ENCODE peak calls at places on chromosomes 7 and 10, in nine cellular contexts. Y is adrenal gland, Q is uterus, S is HCT116, E is esophagus squamous epithelium, Z is right lobe of liver, O is ovary, L is body of pancreas, H is transverse colon. G is an unnamed sample.

GRCh38 chr7:151626422-151627115 is 106.9 kb upstream of the RHEB start:
- DNase-seq in O (no peak), S (no peak), Y (no peak), E (no peak), Z (peak; percentile 58), Q (no peak), L (peak; percentile 73), H (peak; percentile 41), G (peak; percentile 57)

GRCh38 chr10:33098966-33099663 is 141.1 kb upstream of the ITGB1 start:
- DNase-seq in L (no peak), O (no peak), Z (no peak), H (no peak), Y (no peak), E (no peak), Q (no peak), S (no peak), G (no peak)

GRCh38 chr7:26686448-26686981 is 177.9 kb downstream of the SKAP2 start:
- DNase-seq in L (no peak), E (no peak), H (no peak), Q (no peak), O (peak; percentile 41), Y (peak; percentile 40), S (peak; percentile 21), Z (no peak), G (no peak)

GRCh38 chr7:152362128-152362926 is 73.5 kb downstream of the KMT2C start:
- DNase-seq in Y (no peak), E (no peak), S (no peak), Q (no peak), L (no peak), O (no peak), H (no peak), Z (no peak), G (no peak)

GRCh38 chr10:133133471-133134231 is 26.4 kb upstream of the KNDC1 start:
- DNase-seq in Q (peak; percentile 9), Z (peak; percentile 41), O (peak; percentile 8), L (no peak), H (no peak), S (no peak), Y (no peak), E (no peak), G (no peak)

GRCh38 chr10:86079088-86079487 is 287.5 kb downstream of the GRID1 start:
- DNase-seq in Q (no peak), H (no peak), Y (no peak), O (no peak), E (no peak), Z (no peak), S (peak; percentile 66), L (no peak), G (no peak)

GRCh38 chr7:102459221-102459844 is 5.3 kb downstream of the ALKBH4 start:
- DNase-seq in H (no peak), L (no peak), E (no peak), Z (no peak), O (no peak), Y (no peak), S (no peak), Q (no peak), G (no peak)

GRCh38 chr10:79328737-79329504 is 18.3 kb upstream of the PPIF start:
- DNase-seq in L (no peak), H (peak; percentile 47), O (no peak), Z (no peak), Y (no peak), E (no peak), Q (no peak), S (no peak), G (no peak)

GRCh38 chr10:33010132-33011037 is 52.4 kb upstream of the ITGB1 start:
- DNase-seq in Q (no peak), Z (no peak), L (peak; percentile 20), S (peak; percentile 77), O (no peak), E (no peak), Y (no peak), H (no peak), G (no peak)

GRCh38 chr10:122707535-122707934 is 7.9 kb upstream of the C10orf120 start:
- DNase-seq in S (no peak), Z (no peak), O (no peak), L (no peak), E (no peak), Q (no peak), H (no peak), Y (no peak), G (no peak)

GRCh38 chr10:69123747-69124557 is at the start of gene VPS26A:
- DNase-seq in Q (peak; percentile 99), S (peak; percentile 94), L (peak; percentile 99), Y (peak; percentile 100), Z (peak; percentile 100), H (peak; percentile 99), E (peak; percentile 91), O (peak; percentile 100), G (peak; percentile 99)
- TF ChIP-seq CTCF in Q (peak; percentile 36), S (peak; percentile 27), L (no peak), Y (peak; percentile 21), Z (no peak), H (no peak), E (no peak), O (peak; percentile 29), G (peak; percentile 46)

DNA sequence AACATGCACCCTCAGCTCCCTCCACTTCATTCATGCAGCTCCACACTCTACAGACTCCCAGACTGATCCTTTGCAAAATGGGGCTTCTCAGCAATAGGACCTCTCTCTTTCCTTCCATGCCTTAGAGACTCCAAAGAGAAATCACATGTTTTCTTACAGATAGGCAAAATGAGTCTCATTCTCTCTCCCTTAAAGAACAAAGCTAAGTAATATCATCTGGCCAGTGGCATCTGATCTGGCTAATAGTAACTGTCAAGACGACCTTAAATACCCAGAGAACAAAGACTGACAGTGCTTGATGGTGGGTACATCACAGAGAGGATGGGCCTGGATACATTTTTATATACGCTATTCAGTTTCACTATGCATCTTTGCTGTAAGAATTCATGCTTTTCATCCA is 43.1 kb upstream of the CALD1 start:
- DNase-seq in Q (no peak), H (no peak), Y (no peak), E (no peak), O (no peak), L (no peak), Z (no peak), S (no peak), G (no peak)
- H3K27ac ChIP-seq in Q (peak overlapping the region; percentile 84), H (no peak overlapping the region), Y (no peak overlapping the region), E (no peak overlapping the region), O (no peak overlapping the region), L (no peak overlapping the region), Z (no peak overlapping the region), S (no peak overlapping the region), G (no peak overlapping the region)

GRCh38 chr7:5594616-5595544 is 171.2 kb upstream of the TNRC18 start:
- DNase-seq in H (no peak), Q (no peak), O (peak; percentile 73), Y (no peak), S (no peak), E (no peak), L (no peak), Z (no peak), G (no peak)
- TF ChIP-seq POLR2A in H (no peak), Q (no peak), O (no peak), Y (no peak), S (no peak), E (no peak), L (no peak), Z (no peak), G (no peak)

GRCh38 chr10:93745411-93746065 is 12.2 kb upstream of the LGI1 start:
- DNase-seq in E (no peak), S (no peak), Q (no peak), Y (no peak), O (no peak), Z (peak; percentile 56), L (no peak), H (no peak), G (no peak)
- TF ChIP-seq CTCF in E (no peak), S (peak; percentile 60), Q (no peak), Y (no peak), O (no peak), Z (peak; percentile 53), L (no peak), H (no peak), G (no peak)

GRCh38 chr10:76396126-76396525 is 964.7 kb downstream of the LRMDA start:
- DNase-seq in Q (no peak), O (no peak), E (no peak), S (no peak), L (no peak), H (no peak), Z (no peak), Y (no peak), G (no peak)
- H3K27ac ChIP-seq in Q (peak overlapping the region; percentile 70), O (no peak overlapping the region), E (no peak overlapping the region), S (no peak overlapping the region), L (no peak overlapping the region), H (no peak overlapping the region), Z (no peak overlapping the region), Y (peak overlapping the region; percentile 61), G (no peak overlapping the region)

DNA sequence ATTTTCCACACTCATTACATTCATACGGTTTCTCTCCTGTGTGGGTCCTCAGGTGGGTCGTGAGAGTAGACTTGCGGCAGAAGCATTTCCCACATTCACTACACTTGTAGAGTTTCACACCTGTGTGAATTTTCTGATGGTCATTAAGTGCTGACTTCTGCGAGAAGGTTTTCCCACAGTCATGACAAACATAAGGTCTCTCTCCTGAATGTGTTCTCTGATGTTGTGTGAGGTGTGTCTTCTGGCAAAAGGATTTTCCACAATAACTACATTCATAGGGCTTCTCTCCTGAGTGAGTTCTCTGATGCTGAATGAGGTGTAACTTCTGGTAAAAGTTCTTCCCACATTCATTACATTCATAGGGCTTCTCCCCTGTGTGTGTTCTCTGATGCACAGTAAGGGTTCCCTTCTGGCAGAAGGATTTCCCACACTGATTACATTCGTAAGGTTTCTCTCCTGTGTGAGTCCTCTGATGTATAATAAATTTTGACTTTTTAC is 15.1 kb downstream of the ZNF12 start:
- DNase-seq in Z (no peak), Q (no peak), E (no peak), L (no peak), H (no peak), O (no peak), S (no peak), Y (no peak), G (no peak)
- TF ChIP-seq POLR2A in Z (no peak), Q (no peak), E (no peak), L (no peak), H (no peak), O (no peak), S (no peak), Y (no peak), G (no peak)

DNA sequence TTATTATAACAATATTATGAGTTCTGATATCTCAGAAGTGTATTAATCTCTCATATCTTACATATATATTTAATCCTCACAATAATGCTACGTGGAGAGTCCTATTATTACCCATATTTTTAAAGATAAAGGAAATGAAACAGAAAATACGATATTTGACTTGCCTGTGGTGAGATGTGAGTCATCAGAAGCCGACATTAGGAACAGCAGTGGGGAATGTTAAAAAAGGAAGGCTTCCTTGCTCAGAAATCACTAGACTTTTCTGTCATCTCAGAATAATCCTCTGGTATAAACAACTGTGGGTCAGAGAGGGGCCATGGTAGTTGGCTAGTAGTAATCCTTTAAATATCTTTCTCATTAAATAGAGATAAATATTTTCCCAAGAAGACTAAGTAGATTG is 402.3 kb upstream of the PCDH15 start:
- DNase-seq in Q (no peak), O (no peak), Y (no peak), Z (no peak), H (no peak), E (no peak), S (no peak), L (no peak), G (no peak)
- TF ChIP-seq CTCF in Q (no peak), O (no peak), Y (no peak), Z (no peak), H (no peak), E (no peak), S (no peak), L (no peak), G (no peak)

GRCh38 chr10:125133706-125134482 is 26.5 kb downstream of the CTBP2 start:
- DNase-seq in Z (no peak), E (no peak), Y (no peak), H (no peak), Q (no peak), S (no peak), L (no peak), O (no peak), G (no peak)
- H3K27ac ChIP-seq in Z (no peak overlapping the region), E (no peak overlapping the region), Y (peak overlapping the region; percentile 38), H (no peak overlapping the region), Q (no peak overlapping the region), S (no peak overlapping the region), L (peak overlapping the region; percentile 63), O (no peak overlapping the region), G (peak overlapping the region; percentile 91)

G was measured in gastrocnemius medialis.